ENCODE peak calls at places on chromosomes 2 and 18, in seven cellular contexts. F is GM12878, U is tibial artery, G is fibroblast of the aortic adventitia, R is osteocyte, A is upper lobe of right lung, I is endothelial cell. Z is an unnamed sample.

GRCh38 chr18:28666216-28666615 is 489.3 kb upstream of the CDH2 start:
- DNase-seq in F (no peak), U (no peak), G (peak), R (no peak), A (no peak), I (no peak), Z (no peak)

GRCh38 chr2:232325324-232326273 is 53.0 kb upstream of the ALPP start:
- DNase-seq in F (no peak), U (peak), G (peak), R (no peak), A (peak), I (peak), Z (peak)

GRCh38 chr18:42578781-42579180 is 536.7 kb downstream of the RIT2 start:
- DNase-seq in F (no peak), U (no peak), G (peak), R (no peak), A (no peak), I (no peak), Z (no peak)

GRCh38 chr2:37635359-37636208 is 35.9 kb downstream of the CDC42EP3 start:
- DNase-seq in F (peak), U (no peak), G (peak), R (no peak), A (peak), I (no peak), Z (peak)

GRCh38 chr2:130387804-130388203 is 31.9 kb downstream of the PTPN18 start:
- DNase-seq in F (no peak), U (no peak), G (peak), R (peak), A (no peak), I (no peak), Z (no peak)

GRCh38 chr2:150939087-150939486 is 322.6 kb downstream of the RBM43 start:
- DNase-seq in F (no peak), U (no peak), G (no peak), R (no peak), A (no peak), I (no peak), Z (no peak)

GRCh38 chr2:37020212-37020886 is 54.0 kb upstream of the STRN start:
- DNase-seq in F (no peak), U (no peak), G (peak), R (no peak), A (peak), I (no peak), Z (no peak)

GRCh38 chr2:45652090-45653050 is 895 bp downstream of the PRKCE start:
- DNase-seq in F (no peak), U (peak), G (peak), R (no peak), A (peak), I (peak), Z (peak)

GRCh38 chr2:230891108-230891507 is 26.4 kb downstream of the ITM2C start:
- DNase-seq in F (no peak), U (no peak), G (no peak), R (no peak), A (peak), I (no peak), Z (no peak)

GRCh38 chr18:49024408-49024807 is 73.6 kb upstream of the SMAD7 start:
- DNase-seq in F (no peak), U (no peak), G (no peak), R (peak), A (peak), I (no peak), Z (no peak)

GRCh38 chr2:100292022-100292580 is 30.2 kb downstream of the LONRF2 start:
- DNase-seq in F (no peak), U (no peak), G (peak), R (no peak), A (peak), I (no peak), Z (no peak)
- TF ChIP-seq CTCF in F (no peak), U (no peak), G (peak), R (no peak), A (no peak), I (no peak), Z (no peak)

GRCh38 chr2:211033765-211034164 is 477.4 kb downstream of the CPS1 start:
- DNase-seq in F (no peak), U (no peak), G (peak), R (no peak), A (no peak), I (no peak), Z (no peak)
- TF ChIP-seq CTCF in F (peak), U (peak), G (peak), R (peak), A (peak), I (peak), Z (no peak)

GRCh38 chr18:79962835-79963657 is 1.4 kb upstream of the HSBP1L1 start:
- DNase-seq in F (peak), U (no peak), G (no peak), R (no peak), A (no peak), I (no peak), Z (no peak)
- TF ChIP-seq CTCF in F (peak), U (no peak), G (no peak), R (no peak), A (no peak), I (no peak), Z (no peak)

DNA sequence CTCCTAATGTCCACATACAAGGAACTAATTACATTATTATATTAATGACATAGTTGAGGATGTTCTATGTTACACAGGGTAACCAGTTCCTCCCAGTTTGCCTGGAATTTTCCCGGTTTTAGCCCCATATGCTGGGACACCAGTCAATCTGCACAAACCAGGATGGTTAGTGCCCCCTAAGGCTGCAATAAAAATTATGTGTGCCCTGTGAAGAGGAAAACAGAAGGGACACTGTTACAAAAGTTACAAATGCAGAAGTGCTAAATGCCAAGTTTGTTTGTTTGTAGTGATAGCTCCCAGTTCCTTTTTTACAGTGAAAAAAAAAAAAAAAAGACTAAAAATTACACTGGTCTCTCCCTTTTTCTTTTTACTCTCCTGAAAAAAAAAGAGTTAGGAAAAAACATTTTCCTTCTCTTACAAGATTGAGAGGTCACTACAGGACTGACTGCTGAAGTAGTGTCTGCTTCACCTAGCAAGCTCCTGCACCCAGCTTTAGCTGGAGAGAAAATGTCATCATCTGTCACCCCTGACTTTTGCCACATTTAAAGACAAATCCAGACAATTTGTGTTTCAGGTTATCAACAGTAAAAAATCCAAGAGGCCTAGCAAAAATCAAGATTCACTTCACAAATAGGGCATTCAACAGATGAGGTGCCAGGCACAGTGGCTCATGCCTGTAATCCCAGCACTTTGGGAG is 3.2 kb downstream of the ANKRD44 start:
- DNase-seq in F (no peak), U (no peak), G (no peak), R (no peak), A (no peak), I (no peak), Z (no peak)
- TF ChIP-seq CTCF in F (peak), U (no peak), G (peak), R (no peak), A (no peak), I (no peak), Z (peak)

GRCh38 chr2:113965644-113966043 is 75.8 kb downstream of the ACTR3 start:
- DNase-seq in F (no peak), U (no peak), G (peak), R (no peak), A (no peak), I (peak), Z (no peak)
- TF ChIP-seq CTCF in F (peak), U (no peak), G (peak), R (peak), A (peak), I (peak), Z (peak)

DNA sequence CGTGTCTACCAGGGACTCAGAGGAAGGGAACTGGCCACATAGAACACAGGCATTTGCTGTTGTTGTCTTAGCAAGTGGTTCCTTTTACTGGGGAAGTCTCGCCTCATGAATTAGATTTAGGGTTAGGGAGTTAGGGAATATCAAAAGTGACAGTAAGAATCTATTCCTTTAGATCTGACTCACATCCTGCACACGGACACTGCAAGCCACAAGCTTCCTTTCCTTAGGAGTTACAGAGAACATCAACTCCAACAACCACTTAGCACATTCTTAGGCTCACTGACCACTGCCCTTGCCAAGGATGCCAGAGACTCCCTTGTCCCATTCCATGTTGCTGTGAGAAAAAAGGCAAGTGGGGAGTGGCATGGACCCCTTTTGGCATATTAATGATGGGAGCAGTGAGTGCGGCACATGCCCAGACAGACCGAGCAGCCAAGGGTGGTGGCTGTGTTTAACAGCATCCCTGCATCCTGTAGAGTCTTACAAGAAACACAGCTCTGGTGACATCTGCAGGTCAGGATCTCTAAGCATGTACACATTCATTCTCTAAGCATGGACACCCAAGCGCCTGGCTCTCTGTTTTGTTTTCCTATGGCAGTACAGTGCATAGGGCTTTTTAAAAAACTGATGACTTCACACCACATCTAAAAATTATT is 745.6 kb upstream of the RAB6C start:
- DNase-seq in F (no peak), U (no peak), G (no peak), R (no peak), A (no peak), I (peak), Z (no peak)
- TF ChIP-seq CTCF in F (peak), U (peak), G (no peak), R (no peak), A (no peak), I (no peak), Z (no peak)

GRCh38 chr2:17146358-17146757 is 371.9 kb downstream of the RAD51AP2 start:
- DNase-seq in F (no peak), U (no peak), G (no peak), R (no peak), A (no peak), I (no peak), Z (no peak)

GRCh38 chr2:17149945-17150344 is 368.3 kb downstream of the RAD51AP2 start:
- DNase-seq in F (no peak), U (no peak), G (no peak), R (no peak), A (no peak), I (no peak), Z (no peak)

GRCh38 chr2:17148298-17149228 is 369.7 kb downstream of the RAD51AP2 start:
- DNase-seq in F (no peak), U (no peak), G (peak), R (no peak), A (no peak), I (peak), Z (no peak)
- TF ChIP-seq CTCF in F (peak), U (no peak), G (peak), R (no peak), A (peak), I (no peak), Z (no peak)

GRCh38 chr2:127811397-127811860 is 458 bp upstream of the WDR33 start:
- DNase-seq in F (no peak), U (peak), G (no peak), R (no peak), A (no peak), I (no peak), Z (no peak)

GRCh38 chr2:127807678-127808353 is 3.2 kb downstream of the WDR33 start:
- DNase-seq in F (no peak), U (no peak), G (peak), R (no peak), A (no peak), I (no peak), Z (no peak)

GRCh38 chr2:127810156-127810636 is 775 bp downstream of the WDR33 start:
- DNase-seq in F (no peak), U (no peak), G (no peak), R (no peak), A (no peak), I (no peak), Z (no peak)

GRCh38 chr2:127811922-127812321 is 951 bp upstream of the WDR33 start:
- DNase-seq in F (no peak), U (no peak), G (no peak), R (no peak), A (no peak), I (no peak), Z (no peak)

GRCh38 chr2:127810637-127811396 is at the start of gene WDR33:
- DNase-seq in F (peak), U (peak), G (peak), R (peak), A (peak), I (peak), Z (peak)
- TF ChIP-seq CTCF in F (peak), U (no peak), G (no peak), R (no peak), A (no peak), I (no peak), Z (no peak)

Z was measured in CD14-positive monocyte.